ENCODE peak calls at places on chromosomes 1 and 21, in four cellular contexts. D is prostate gland, E is K562, K is endothelial cell of umbilical vein. I is an unnamed sample.

GRCh38 chr1:53477626-53478025 is 18.4 kb downstream of the DMRTB1 start:
- DNase-seq in D (no peak), E (no peak), K (no peak), I (no peak)

GRCh38 chr1:36650200-36651065 is 167.7 kb upstream of the CSF3R start:
- DNase-seq in D (peak), E (peak), K (peak), I (peak)

GRCh38 chr1:180805316-180805715 is 107.4 kb upstream of the KIAA1614 start:
- DNase-seq in D (no peak), E (no peak), K (no peak), I (peak)

GRCh38 chr1:171785766-171786165 is 4.3 kb downstream of the METTL13 start:
- DNase-seq in D (no peak), E (no peak), K (no peak), I (no peak)

GRCh38 chr21:20971296-20971921 is 26.8 kb upstream of the NCAM2 start:
- DNase-seq in D (no peak), E (peak), K (peak), I (peak)

GRCh38 chr1:161250829-161251228 is 7.7 kb upstream of the PCP4L1 start:
- DNase-seq in D (no peak), E (no peak), K (no peak), I (no peak)

GRCh38 chr1:160978510-160978927 is 23.9 kb upstream of the ITLN2 start:
- DNase-seq in D (no peak), E (no peak), K (no peak), I (no peak)

GRCh38 chr1:109274533-109275476 is 8.1 kb downstream of the PSRC1 start:
- DNase-seq in D (peak), E (peak), K (no peak), I (no peak)

GRCh38 chr1:2240251-2241156 is 12.4 kb downstream of the SKI start:
- DNase-seq in D (peak), E (peak), K (no peak), I (no peak)

GRCh38 chr1:218823291-218823900 is 350.3 kb upstream of the LYPLAL1 start:
- DNase-seq in D (no peak), E (no peak), K (no peak), I (no peak)

GRCh38 chr1:54028306-54029251 is 10.6 kb upstream of the LDLRAD1 start:
- DNase-seq in D (no peak), E (no peak), K (no peak), I (no peak)

GRCh38 chr1:1777510-1777909 is 760 bp downstream of the NADK start:
- DNase-seq in D (no peak), E (peak), K (no peak), I (no peak)

GRCh38 chr1:29161977-29162376 is 19.7 kb downstream of the SRSF4 start:
- DNase-seq in D (no peak), E (no peak), K (no peak), I (no peak)

GRCh38 chr1:248822148-248823032 is 3.3 kb downstream of the SH3BP5L start:
- DNase-seq in D (no peak), E (no peak), K (no peak), I (no peak)

GRCh38 chr1:63014267-63014666 is 230.3 kb downstream of the ATG4C start:
- DNase-seq in D (no peak), E (no peak), K (no peak), I (no peak)

GRCh38 chr1:197924516-197925123 is 7.4 kb downstream of the LHX9 start:
- DNase-seq in D (peak), E (peak), K (peak), I (no peak)

GRCh38 chr21:37367758-37368535 is 1.4 kb downstream of the DYRK1A start:
- DNase-seq in D (peak), E (peak), K (peak), I (no peak)

GRCh38 chr1:35499652-35500176 is 57.5 kb downstream of the KIAA0319L start:
- DNase-seq in D (no peak), E (peak), K (no peak), I (no peak)

GRCh38 chr1:19644761-19645543 is 841 bp downstream of the NBL1 start:
- DNase-seq in D (peak), E (no peak), K (peak), I (peak)

GRCh38 chr1:21100496-21100895 is 76.2 kb downstream of the EIF4G3 start:
- DNase-seq in D (no peak), E (no peak), K (peak), I (no peak)

GRCh38 chr1:198018529-198018928 is 101.4 kb downstream of the LHX9 start:
- DNase-seq in D (no peak), E (peak), K (no peak), I (no peak)

GRCh38 chr1:205298191-205298994 is 23.2 kb downstream of the NUAK2 start:
- DNase-seq in D (no peak), E (no peak), K (peak), I (no peak)

GRCh38 chr21:42125571-42126544 is 54.7 kb downstream of the UMODL1 start:
- DNase-seq in D (no peak), E (peak), K (no peak), I (no peak)

GRCh38 chr1:41341365-41341683 is 19.9 kb upstream of the FOXO6 start:
- DNase-seq in D (no peak), E (no peak), K (peak), I (no peak)

GRCh38 chr1:72115290-72115689 is 167.0 kb downstream of the NEGR1 start:
- DNase-seq in D (no peak), E (no peak), K (no peak), I (no peak)

GRCh38 chr1:228405979-228406265 is 713 bp downstream of the TRIM11 start:
- DNase-seq in D (no peak), E (no peak), K (no peak), I (no peak)

GRCh38 chr1:231806623-231807470 is 180.3 kb downstream of the DISC1 start:
- DNase-seq in D (no peak), E (peak), K (peak), I (peak)

GRCh38 chr1:56934400-56935080 is 31.3 kb downstream of the C8B start:
- DNase-seq in D (no peak), E (no peak), K (no peak), I (no peak)

GRCh38 chr1:61109158-61109557 is 26.8 kb downstream of the NFIA start:
- DNase-seq in D (no peak), E (no peak), K (no peak), I (no peak)

GRCh38 chr1:91924146-91924545 is 25.1 kb upstream of the BRDT start:
- DNase-seq in D (no peak), E (no peak), K (peak), I (no peak)

GRCh38 chr1:35222322-35223108 is 29.6 kb upstream of the SFPQ start:
- DNase-seq in D (no peak), E (peak), K (no peak), I (no peak)

GRCh38 chr1:96309783-96310182 is 411.8 kb upstream of the PTBP2 start:
- DNase-seq in D (no peak), E (no peak), K (no peak), I (no peak)

GRCh38 chr1:6208723-6209660 is 3.1 kb downstream of the RNF207 start:
- DNase-seq in D (no peak), E (peak), K (peak), I (peak)

GRCh38 chr1:26154750-26155149 is 4.1 kb upstream of the FAM110D start:
- DNase-seq in D (no peak), E (no peak), K (peak), I (no peak)
- TF ChIP-seq POLR2AphosphoS5 in D (no peak), E (no peak), K (no peak), I (no peak)

GRCh38 chr1:156571959-156572662 is at the start of gene IQGAP3:
- DNase-seq in D (peak), E (peak), K (peak), I (peak)
- TF ChIP-seq POLR2A in D (no peak), E (peak), K (no peak), I (no peak)

GRCh38 chr1:70674981-70675685 is 264.1 kb downstream of the CTH start:
- DNase-seq in D (no peak), E (peak), K (no peak), I (no peak)
- TF ChIP-seq POLR2AphosphoS5 in D (no peak), E (peak), K (no peak), I (no peak)

GRCh38 chr1:116376734-116377096 is 3.7 kb downstream of the ATP1A1 start:
- DNase-seq in D (no peak), E (no peak), K (peak), I (no peak)

GRCh38 chr1:116374340-116375164 is 1.5 kb downstream of the ATP1A1 start:
- DNase-seq in D (peak), E (peak), K (peak), I (no peak)

GRCh38 chr1:116377564-116378529 is 4.8 kb downstream of the ATP1A1 start:
- DNase-seq in D (peak), E (peak), K (peak), I (no peak)

GRCh38 chr1:116375165-116375883 is 2.3 kb downstream of the ATP1A1 start:
- DNase-seq in D (no peak), E (peak), K (peak), I (no peak)

DNA sequence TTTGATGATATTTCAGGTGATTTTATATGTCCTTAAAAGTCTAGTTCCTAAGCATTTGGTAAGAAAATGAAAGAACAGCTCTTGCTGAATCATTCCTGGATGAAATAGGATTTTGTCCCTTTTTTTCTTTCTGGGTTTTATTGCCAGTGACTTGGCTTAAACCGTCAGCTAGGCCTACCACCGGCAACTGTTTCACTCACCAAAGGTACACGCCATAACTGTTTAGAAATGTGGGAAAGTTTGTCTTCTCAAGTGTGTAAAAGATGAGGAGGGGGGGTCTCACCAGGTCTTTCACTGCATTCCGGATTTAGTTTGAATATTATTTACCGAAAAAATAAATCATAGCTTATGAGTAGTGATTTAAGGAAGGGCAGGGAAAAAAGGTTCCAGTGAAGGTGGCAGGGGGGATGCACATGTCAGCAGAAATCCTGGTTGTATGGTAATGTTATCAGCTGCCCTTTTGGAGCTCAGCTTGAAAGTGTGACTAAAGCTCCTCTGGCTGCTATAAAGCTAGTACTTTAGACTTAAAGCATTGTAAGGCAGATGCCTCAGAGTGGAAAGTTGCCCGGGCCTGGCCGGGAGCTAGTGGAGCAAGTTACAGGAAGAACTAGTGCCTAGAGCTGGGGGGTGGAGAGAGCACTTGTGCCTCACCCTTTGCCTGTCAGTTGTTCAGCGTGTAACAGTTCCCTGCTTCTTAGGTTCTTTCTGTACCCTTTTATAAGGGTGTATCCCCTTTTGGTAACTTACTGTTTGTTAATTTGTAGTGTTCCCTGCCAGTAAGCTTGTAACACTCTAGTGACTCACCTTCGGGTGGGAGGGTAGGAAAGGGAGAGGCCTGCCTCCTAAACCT is 3.1 kb downstream of the ATP1A1 start:
- DNase-seq in D (peak), E (peak), K (peak), I (no peak)
- TF ChIP-seq POLR2A in D (peak), E (no peak), K (no peak), I (no peak)

GRCh38 chr1:15703562-15703961 is 19.4 kb downstream of the PLEKHM2 start:
- DNase-seq in D (peak), E (no peak), K (peak), I (no peak)
- TF ChIP-seq POLR2AphosphoS5 in D (peak), E (no peak), K (no peak), I (no peak)

GRCh38 chr1:214602764-214603657 is at the start of gene CENPF:
- DNase-seq in D (peak), E (peak), K (peak), I (peak)
- TF ChIP-seq POLR2A in D (peak), E (peak), K (peak), I (no peak)